ENCODE peak calls at places on chromosome 15, in nine cellular contexts. I, O, W, P, U, F, X, C and H are unnamed samples.

GRCh38 chr15:59298255-59298856 is 74.3 kb downstream of the MYO1E start:
- DNase-seq in U (no peak), F (no peak), I (peak; percentile 20), O (no peak), X (no peak), P (no peak), C (no peak), W (no peak), H (no peak)

GRCh38 chr15:29570931-29571727 is 251.1 kb downstream of the TJP1 start:
- DNase-seq in P (peak; percentile 85), X (peak; percentile 45), O (peak; percentile 40), C (no peak), U (no peak), I (no peak), W (no peak), F (no peak), H (peak; percentile 64)

GRCh38 chr15:33113666-33114483 is 80.6 kb downstream of the FMN1 start:
- DNase-seq in O (no peak), U (no peak), X (no peak), F (no peak), I (no peak), P (no peak), W (no peak), C (no peak), H (no peak)

GRCh38 chr15:95840004-95840403 is 490.5 kb upstream of the NR2F2 start:
- DNase-seq in O (no peak), W (peak; percentile 2), U (no peak), P (no peak), F (no peak), X (no peak), I (peak; percentile 93), C (no peak), H (peak; percentile 49)

GRCh38 chr15:98658831-98659699 is 10.7 kb downstream of the IGF1R start:
- DNase-seq in W (peak; percentile 67), O (peak; percentile 63), X (peak; percentile 48), P (no peak), I (peak; percentile 60), C (peak; percentile 59), U (peak; percentile 48), F (no peak), H (no peak)

GRCh38 chr15:91950631-91951384 is 97.3 kb downstream of the SLCO3A1 start:
- DNase-seq in W (no peak), U (no peak), C (no peak), P (no peak), O (no peak), X (no peak), I (peak; percentile 49), F (no peak), H (no peak)

GRCh38 chr15:99102332-99103235 is 2.3 kb upstream of the SYNM start:
- DNase-seq in F (peak; percentile 69), O (no peak), W (no peak), U (no peak), I (no peak), X (no peak), C (no peak), P (no peak), H (no peak)

GRCh38 chr15:37096878-37097568 is 3.3 kb downstream of the MEIS2 start:
- DNase-seq in F (no peak), O (no peak), P (no peak), X (no peak), U (peak; percentile 28), W (no peak), C (no peak), I (peak; percentile 26), H (no peak)

GRCh38 chr15:37880009-37880834 is 54.2 kb upstream of the TMCO5A start:
- DNase-seq in C (no peak), F (no peak), X (peak; percentile 21), P (no peak), O (peak; percentile 22), U (peak; percentile 27), I (peak; percentile 75), W (peak; percentile 9), H (no peak)

GRCh38 chr15:95174880-95175279 is 943.5 kb downstream of the MCTP2 start:
- DNase-seq in U (no peak), F (no peak), I (no peak), C (no peak), P (no peak), W (no peak), O (no peak), X (no peak), H (no peak)

GRCh38 chr15:98802187-98802586 is 153.8 kb downstream of the IGF1R start:
- DNase-seq in I (no peak), F (peak; percentile 49), W (no peak), C (no peak), X (no peak), U (no peak), P (no peak), O (no peak), H (no peak)

GRCh38 chr15:89790661-89791060 is 14.5 kb downstream of the MESP2 start:
- DNase-seq in X (no peak), I (no peak), O (no peak), W (no peak), F (no peak), P (no peak), C (no peak), U (no peak), H (no peak)

DNA sequence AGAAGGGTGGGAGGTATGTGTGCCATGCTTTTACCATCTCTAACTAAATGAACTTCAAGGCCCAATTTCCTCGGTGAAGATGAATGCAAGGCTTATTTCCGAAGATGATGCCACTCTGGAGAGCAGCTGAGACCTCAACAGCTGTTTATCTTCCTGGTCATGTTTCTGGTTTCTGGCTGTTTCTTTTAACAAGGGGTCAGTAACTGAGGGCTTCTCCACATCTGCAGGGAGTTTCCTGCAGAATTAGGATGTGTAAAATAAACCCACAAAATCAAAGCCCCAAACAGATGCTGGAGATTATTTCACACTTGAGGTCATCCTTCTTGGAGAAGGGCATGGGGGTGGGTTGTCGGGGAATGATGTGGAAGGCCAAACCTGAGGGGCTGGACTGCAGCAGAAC is 220.3 kb downstream of the THSD4 start:
- DNase-seq in O (no peak), X (no peak), C (no peak), I (peak; percentile 73), U (no peak), P (no peak), W (no peak), F (no peak), H (no peak)
- H3K4me1 ChIP-seq in O (peaks cover 8% of the 10 kb centered on the region), X (no peaks in the 10 kb centered on the region), C (no peaks in the 10 kb centered on the region), I (peaks cover 52% of the 10 kb centered on the region), U (no peaks in the 10 kb centered on the region), P (no peaks in the 10 kb centered on the region), W (peaks cover 6% of the 10 kb centered on the region), F (peaks cover 58% of the 10 kb centered on the region), H (no peaks in the 10 kb centered on the region)

DNA sequence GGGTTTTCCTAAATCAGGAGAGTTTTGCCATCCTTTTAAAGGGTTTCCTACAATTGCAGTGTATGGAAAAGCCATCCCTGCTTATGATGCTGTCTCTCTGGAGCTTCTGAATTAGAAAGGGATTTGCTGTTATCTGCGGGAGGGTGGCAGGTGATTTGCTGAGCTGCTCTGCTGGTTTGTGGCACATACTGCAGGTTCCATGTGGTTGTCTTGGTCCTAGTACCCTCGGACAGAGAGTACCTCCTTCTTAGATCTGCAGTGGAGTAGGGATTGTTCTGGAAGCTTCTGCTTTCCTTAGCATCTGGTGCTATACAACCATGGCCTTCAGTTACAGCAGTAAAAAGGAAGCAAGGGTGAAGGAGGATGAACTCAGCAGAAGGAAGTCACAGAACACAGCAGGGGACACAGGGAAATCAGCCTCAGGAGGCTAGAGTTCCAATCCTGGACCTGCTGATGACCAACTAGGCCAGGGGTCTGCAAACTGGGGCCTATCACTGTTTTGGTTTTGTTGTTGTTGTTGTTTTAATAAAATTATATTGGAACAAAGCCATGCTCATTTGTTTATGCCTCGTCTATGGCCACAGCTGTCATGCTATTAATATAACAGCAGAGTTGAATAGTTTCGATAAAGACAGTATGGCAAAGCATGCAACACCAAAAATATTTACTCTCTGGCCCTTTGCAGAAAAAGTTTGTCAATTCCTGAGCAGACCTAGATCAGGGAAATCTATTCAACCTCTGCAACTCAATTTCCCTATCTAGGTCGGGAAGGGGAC is 39.5 kb downstream of the STARD5 start:
- DNase-seq in X (no peak), F (no peak), U (no peak), W (no peak), O (no peak), P (no peak), I (no peak), C (no peak), H (peak; percentile 37)
- H3K4me3 ChIP-seq in X (no peak overlapping the region), F (no peak overlapping the region), U (no peak overlapping the region), W (no peak overlapping the region), O (no peak overlapping the region), P (no peak overlapping the region), I (no peak overlapping the region), C (no peak overlapping the region), H (no peak overlapping the region)

DNA sequence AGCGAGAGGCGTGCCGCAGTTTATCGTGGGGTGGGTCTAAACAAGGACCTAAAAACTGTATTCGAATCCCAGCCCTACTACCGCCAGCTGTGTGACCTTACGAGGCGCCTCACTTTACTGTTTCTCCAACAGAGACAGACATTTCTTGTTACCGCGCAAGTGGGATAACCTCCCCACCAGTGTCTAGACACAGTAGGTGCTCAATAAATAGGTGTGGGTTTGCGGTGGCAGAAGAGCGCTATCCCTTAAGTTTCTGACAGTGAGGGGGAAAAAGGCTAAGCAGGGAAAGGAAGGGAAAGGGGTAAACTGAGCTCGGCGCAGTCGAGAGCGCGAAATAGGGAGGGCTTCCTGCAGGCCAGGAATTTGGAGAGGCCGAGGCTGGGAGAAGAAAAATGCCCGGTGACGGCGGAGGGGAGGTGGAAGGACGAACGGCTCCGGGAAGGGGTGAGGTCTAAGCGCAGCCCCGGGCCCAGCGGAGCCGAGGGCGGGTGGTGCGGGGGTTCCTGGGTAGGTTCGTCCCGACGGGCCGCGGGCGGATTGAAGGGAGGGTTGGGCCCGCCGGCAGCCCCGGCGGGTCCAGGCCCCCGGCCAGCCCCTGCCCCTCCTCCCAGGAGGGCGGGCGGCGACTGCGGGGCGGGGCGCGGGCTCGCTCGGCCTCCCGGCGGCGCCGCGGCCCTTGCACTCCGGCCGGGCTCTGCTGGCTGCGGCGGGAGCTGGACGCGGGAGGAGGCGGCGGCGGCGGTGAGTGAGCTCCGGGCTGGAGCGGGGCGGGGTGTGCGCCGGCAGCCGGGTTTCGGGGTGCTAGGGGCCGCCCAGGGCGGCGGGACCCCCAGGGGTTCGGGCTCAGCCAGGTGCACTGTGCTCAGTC is at the start of gene CGNL1:
- DNase-seq in P (peak; percentile 92), O (no peak), C (peak; percentile 51), U (peak; percentile 40), X (peak; percentile 64), W (peak; percentile 60), I (no peak), F (no peak), H (peak; percentile 62)
- TF ChIP-seq POLR2A in P (no peak), O (peak; percentile 12), C (peak; percentile 47), U (no peak), X (peak; percentile 76), W (peak; percentile 73), I (no peak), F (peak; percentile 65), H (no peak)

GRCh38 chr15:90807687-90808086 is 60.7 kb upstream of the FURIN start:
- DNase-seq in I (no peak), W (no peak), P (no peak), F (no peak), C (no peak), O (no peak), X (no peak), U (no peak), H (no peak)
- H3K4me1 ChIP-seq in I (no peaks in the 10 kb centered on the region), W (no peaks in the 10 kb centered on the region), P (no peaks in the 10 kb centered on the region), F (no peaks in the 10 kb centered on the region), C (no peaks in the 10 kb centered on the region), O (no peaks in the 10 kb centered on the region), X (no peaks in the 10 kb centered on the region), U (no peaks in the 10 kb centered on the region), H (no peaks in the 10 kb centered on the region)

DNA sequence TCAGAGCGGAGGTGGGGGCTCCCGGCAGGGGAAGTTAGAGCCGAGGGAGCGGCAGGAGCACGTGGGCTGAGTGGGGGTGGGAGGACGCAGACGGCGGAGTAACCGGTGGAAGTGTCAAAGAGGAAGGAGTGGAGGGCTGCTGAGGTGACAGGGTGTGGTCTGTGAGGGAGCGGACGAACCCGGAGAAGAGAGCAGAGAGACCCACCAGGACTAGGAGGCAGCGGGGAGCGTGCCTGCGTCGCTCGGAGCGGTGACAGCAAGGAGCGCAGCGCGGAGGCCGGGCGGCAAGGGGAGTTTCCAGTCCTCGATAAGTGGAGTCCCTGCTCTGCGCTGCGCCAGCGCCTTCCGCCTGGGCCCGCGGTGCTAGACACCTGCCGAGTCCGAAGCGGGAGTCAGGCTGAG is 533.3 kb upstream of the SEMA6D start:
- DNase-seq in X (peak; percentile 25), O (no peak), W (no peak), I (no peak), C (no peak), F (no peak), U (no peak), P (peak; percentile 87), H (no peak)
- H3K4me3 ChIP-seq in X (peak overlapping the region; percentile 33), O (no peak overlapping the region), W (no peak overlapping the region), I (peak overlapping the region; percentile 40), C (peak overlapping the region; percentile 32), F (peak overlapping the region; percentile 48), U (no peak overlapping the region), P (peak overlapping the region; percentile 45), H (peak overlapping the region; percentile 17)